ENCODE peak calls at places on chromosomes 4 and X, in six cellular contexts. C is endothelial cell of umbilical vein; U is CD4-positive, CD25-positive, alpha-beta regulatory T cell; Y is cardiac muscle cell; H is neuronal stem cell; M is trophoblast cell. R is an unnamed sample.

GRCh38 chr4:100517864-100518341 is at the start of gene EMCN:
- DNase-seq in C (peak; percentile 90), U (no peak), Y (peak; percentile 60), H (no peak), M (no peak), R (no peak)

GRCh38 chrX:124239911-124240310 is 92.5 kb upstream of the TEX13D start:
- DNase-seq in C (no peak), U (peak; percentile 19), Y (no peak), H (no peak), M (no peak), R (no peak)

GRCh38 chrX:109874548-109874947 is 128.4 kb upstream of the TMEM164 start:
- DNase-seq in C (no peak), U (no peak), Y (no peak), H (no peak), M (no peak), R (no peak)

GRCh38 chr4:4735870-4736269 is 123.6 kb upstream of the MSX1 start:
- DNase-seq in C (no peak), U (no peak), Y (peak; percentile 36), H (no peak), M (no peak), R (no peak)

GRCh38 chr4:74370912-74371311 is 6.0 kb downstream of the EREG start:
- DNase-seq in C (peak; percentile 60), U (peak; percentile 6), Y (peak; percentile 81), H (peak; percentile 26), M (peak; percentile 41), R (no peak)

GRCh38 chr4:31045151-31045550 is 325.0 kb downstream of the PCDH7 start:
- DNase-seq in C (peak; percentile 4), U (no peak), Y (no peak), H (no peak), M (no peak), R (no peak)

GRCh38 chr4:175540732-175541131 is 271.3 kb downstream of the GPM6A start:
- DNase-seq in C (no peak), U (no peak), Y (no peak), H (no peak), M (no peak), R (no peak)

GRCh38 chrX:9416562-9417319 is 48.1 kb upstream of the TBL1X start:
- DNase-seq in C (no peak), U (no peak), Y (peak; percentile 78), H (no peak), M (peak; percentile 69), R (no peak)

GRCh38 chr4:94457692-94458106 is 6.0 kb downstream of the PDLIM5 start:
- DNase-seq in C (peak; percentile 44), U (no peak), Y (peak; percentile 62), H (peak; percentile 89), M (no peak), R (no peak)

GRCh38 chr4:56049428-56050212 is 100.9 kb downstream of the CEP135 start:
- DNase-seq in C (peak; percentile 54), U (no peak), Y (peak; percentile 58), H (peak; percentile 43), M (no peak), R (peak; percentile 38)

GRCh38 chr4:15689540-15689939 is 7.9 kb downstream of the FAM200B start:
- DNase-seq in C (no peak), U (no peak), Y (peak; percentile 49), H (no peak), M (no peak), R (no peak)

GRCh38 chr4:101393256-101393655 is 45.9 kb upstream of the PPP3CA start:
- DNase-seq in C (no peak), U (no peak), Y (no peak), H (no peak), M (peak; percentile 10), R (no peak)

GRCh38 chr4:114607086-114607485 is 8.5 kb downstream of the UGT8 start:
- DNase-seq in C (no peak), U (no peak), Y (no peak), H (no peak), M (no peak), R (no peak)

GRCh38 chrX:49205443-49205842 is 5.5 kb upstream of the SYP start:
- DNase-seq in C (no peak), U (no peak), Y (no peak), H (no peak), M (no peak), R (no peak)

GRCh38 chrX:15438332-15438731 is 54.1 kb upstream of the VEGFD start:
- DNase-seq in C (no peak), U (no peak), Y (no peak), H (no peak), M (no peak), R (no peak)

GRCh38 chr4:98584265-98584664 is 74.1 kb downstream of the TSPAN5 start:
- DNase-seq in C (no peak), U (no peak), Y (no peak), H (no peak), M (no peak), R (no peak)

GRCh38 chrX:99271641-99272040 is 1138.4 kb downstream of the PCDH19 start:
- DNase-seq in C (no peak), U (no peak), Y (no peak), H (no peak), M (no peak), R (no peak)

GRCh38 chr4:145496292-145496691 is 14.6 kb downstream of the SMAD1 start:
- DNase-seq in C (no peak), U (no peak), Y (no peak), H (no peak), M (no peak), R (no peak)

GRCh38 chr4:88831063-88831462 is 133.4 kb upstream of the NAP1L5 start:
- DNase-seq in C (no peak), U (no peak), Y (no peak), H (no peak), M (no peak), R (no peak)

GRCh38 chr4:102169345-102169744 is 175.9 kb downstream of the SLC39A8 start:
- DNase-seq in C (no peak), U (no peak), Y (peak; percentile 13), H (peak; percentile 20), M (no peak), R (no peak)

GRCh38 chrX:153876112-153876491 is 9.9 kb downstream of the L1CAM start:
- DNase-seq in C (no peak), U (no peak), Y (no peak), H (no peak), M (no peak), R (no peak)

GRCh38 chr4:169094656-169095231 is 84.7 kb upstream of the CBR4 start:
- DNase-seq in C (no peak), U (no peak), Y (no peak), H (no peak), M (no peak), R (no peak)

GRCh38 chr4:169098969-169099685 is 89.1 kb upstream of the CBR4 start:
- DNase-seq in C (peak; percentile 11), U (no peak), Y (no peak), H (no peak), M (no peak), R (no peak)

GRCh38 chr4:169092889-169093522 is 83.0 kb upstream of the CBR4 start:
- DNase-seq in C (no peak), U (no peak), Y (no peak), H (no peak), M (no peak), R (no peak)

GRCh38 chr4:169098054-169098896 is 88.2 kb upstream of the CBR4 start:
- DNase-seq in C (peak; percentile 91), U (no peak), Y (peak; percentile 50), H (no peak), M (no peak), R (no peak)

GRCh38 chr4:169096221-169096620 is 86.2 kb upstream of the CBR4 start:
- DNase-seq in C (no peak), U (no peak), Y (no peak), H (no peak), M (no peak), R (no peak)
- H3K36me3 ChIP-seq in C (peaks cover 11% of the 10 kb centered on the region), U (no peaks in the 10 kb centered on the region), Y (no peaks in the 10 kb centered on the region), H (peaks cover 85% of the 10 kb centered on the region), M (peaks cover 7% of the 10 kb centered on the region), R (no peaks in the 10 kb centered on the region)

GRCh38 chr4:140937866-140938265 is 181.7 kb upstream of the TBC1D9 start:
- DNase-seq in C (no peak), U (no peak), Y (peak; percentile 21), H (no peak), M (peak; percentile 55), R (no peak)
- H3K4me1 ChIP-seq in C (no peaks in the 10 kb centered on the region), U (no peaks in the 10 kb centered on the region), Y (peaks cover 47% of the 10 kb centered on the region), H (no peaks in the 10 kb centered on the region), M (no peaks in the 10 kb centered on the region), R (no peaks in the 10 kb centered on the region)

GRCh38 chr4:1834047-1834769 is 21.7 kb downstream of the LETM1 start:
- DNase-seq in C (no peak), U (no peak), Y (no peak), H (no peak), M (no peak), R (no peak)

GRCh38 chr4:1839306-1839705 is 16.6 kb downstream of the LETM1 start:
- DNase-seq in C (no peak), U (no peak), Y (no peak), H (no peak), M (peak; percentile 51), R (no peak)

GRCh38 chr4:1836650-1837049 is 19.3 kb downstream of the LETM1 start:
- DNase-seq in C (no peak), U (no peak), Y (no peak), H (no peak), M (no peak), R (no peak)

GRCh38 chr4:1833307-1834046 is 22.5 kb downstream of the LETM1 start:
- DNase-seq in C (no peak), U (no peak), Y (no peak), H (no peak), M (no peak), R (no peak)

GRCh38 chr4:1837069-1837468 is 18.9 kb downstream of the LETM1 start:
- DNase-seq in C (no peak), U (no peak), Y (no peak), H (no peak), M (no peak), R (no peak)
- H3K36me3 ChIP-seq in C (peaks cover 66% of the 10 kb centered on the region), U (peaks cover 74% of the 10 kb centered on the region), Y (peaks cover 14% of the 10 kb centered on the region), H (peaks cover 93% of the 10 kb centered on the region), M (peaks cover 50% of the 10 kb centered on the region), R (no peaks in the 10 kb centered on the region)

GRCh38 chr4:26031704-26032103 is 117.7 kb downstream of the SMIM20 start:
- DNase-seq in C (no peak), U (no peak), Y (no peak), H (no peak), M (no peak), R (no peak)

GRCh38 chr4:26028793-26029511 is 114.9 kb downstream of the SMIM20 start:
- DNase-seq in C (peak; percentile 19), U (peak; percentile 36), Y (peak; percentile 81), H (peak; percentile 58), M (peak; percentile 39), R (peak; percentile 16)

GRCh38 chr4:26029512-26030131 is 115.6 kb downstream of the SMIM20 start:
- DNase-seq in C (no peak), U (no peak), Y (no peak), H (no peak), M (no peak), R (no peak)

GRCh38 chr4:26030780-26031179 is 116.8 kb downstream of the SMIM20 start:
- DNase-seq in C (no peak), U (no peak), Y (no peak), H (no peak), M (no peak), R (no peak)

DNA sequence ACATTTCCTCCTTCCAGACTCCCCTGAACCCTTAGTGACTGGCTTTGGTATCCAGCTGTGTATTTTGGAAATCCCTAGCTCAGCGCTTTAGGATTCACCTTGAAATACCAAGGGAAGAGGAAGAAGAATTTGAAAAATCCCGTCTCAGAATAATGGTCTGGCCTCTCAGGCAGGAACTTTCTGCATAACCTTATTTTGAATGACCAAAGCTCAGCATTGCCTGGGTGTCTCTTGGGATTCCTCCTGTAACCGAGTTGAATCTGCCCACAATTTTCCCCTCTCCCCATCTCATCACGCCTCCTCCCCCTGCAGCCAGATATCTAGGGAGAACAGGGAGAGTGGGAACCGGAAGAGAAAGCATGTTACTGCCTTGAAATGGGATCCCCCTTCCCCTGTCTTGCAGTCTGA is 116.2 kb downstream of the SMIM20 start:
- DNase-seq in C (no peak), U (no peak), Y (no peak), H (peak; percentile 6), M (no peak), R (no peak)
- H3K4me1 ChIP-seq in C (no peaks in the 10 kb centered on the region), U (peaks cover 4% of the 10 kb centered on the region), Y (no peaks in the 10 kb centered on the region), H (no peaks in the 10 kb centered on the region), M (no peaks in the 10 kb centered on the region), R (no peaks in the 10 kb centered on the region)

R was measured in naive thymus-derived CD4-positive, alpha-beta T cell.